ENCODE peak calls at places on chromosomes 5 and 9, in seven cellular contexts. One of them, this sample, is unnamed.

GRCh38 chr9:77498891-77499290 is 149.2 kb downstream of the GNA14 start:
- DNase-seq in SK-N-SH: no peak
- DNase-seq in neural progenitor cell: no peak
- DNase-seq in A549: no peak
- DNase-seq in PC-3: no peak
- DNase-seq in H1: no peak
- DNase-seq in MM.1S: no peak
- DNase-seq in this sample: no peak

GRCh38 chr5:107455111-107455544 is 215.6 kb downstream of the EFNA5 start:
- DNase-seq in SK-N-SH: no peak
- DNase-seq in A549: no peak
- DNase-seq in MM.1S: no peak
- DNase-seq in PC-3: peak; percentile 51
- DNase-seq in neural progenitor cell: peak; percentile 29
- DNase-seq in H1: no peak
- DNase-seq in this sample: no peak

GRCh38 chr9:16161469-16161868 is 608.6 kb downstream of the CCDC171 start:
- DNase-seq in A549: no peak
- DNase-seq in SK-N-SH: no peak
- DNase-seq in H1: no peak
- DNase-seq in PC-3: no peak
- DNase-seq in neural progenitor cell: no peak
- DNase-seq in MM.1S: no peak
- DNase-seq in this sample: no peak

GRCh38 chr5:157665467-157666085 is 5.8 kb upstream of the C5orf52 start:
- DNase-seq in neural progenitor cell: no peak
- DNase-seq in PC-3: peak; percentile 98
- DNase-seq in SK-N-SH: no peak
- DNase-seq in H1: no peak
- DNase-seq in MM.1S: no peak
- DNase-seq in A549: peak; percentile 62
- DNase-seq in this sample: no peak

GRCh38 chr5:144017119-144017518 is 153.3 kb downstream of the YIPF5 start:
- DNase-seq in H1: no peak
- DNase-seq in MM.1S: no peak
- DNase-seq in PC-3: no peak
- DNase-seq in A549: no peak
- DNase-seq in neural progenitor cell: no peak
- DNase-seq in SK-N-SH: peak; percentile 44
- DNase-seq in this sample: no peak

GRCh38 chr5:73994963-73995362 is 369.0 kb downstream of the ARHGEF28 start:
- DNase-seq in A549: no peak
- DNase-seq in PC-3: peak; percentile 64
- DNase-seq in SK-N-SH: no peak
- DNase-seq in H1: no peak
- DNase-seq in MM.1S: no peak
- DNase-seq in neural progenitor cell: no peak
- DNase-seq in this sample: no peak

GRCh38 chr9:126919193-126919592 is 4.6 kb downstream of the RALGPS1 start:
- DNase-seq in neural progenitor cell: no peak
- DNase-seq in SK-N-SH: no peak
- DNase-seq in A549: no peak
- DNase-seq in H1: no peak
- DNase-seq in MM.1S: no peak
- DNase-seq in PC-3: no peak
- DNase-seq in this sample: no peak

GRCh38 chr5:68378204-68378830 is 162.8 kb downstream of the PIK3R1 start:
- DNase-seq in MM.1S: no peak
- DNase-seq in PC-3: no peak
- DNase-seq in A549: no peak
- DNase-seq in H1: no peak
- DNase-seq in SK-N-SH: no peak
- DNase-seq in neural progenitor cell: no peak
- DNase-seq in this sample: no peak

GRCh38 chr9:92647671-92648446 is 22.1 kb downstream of the IPPK start:
- DNase-seq in PC-3: no peak
- DNase-seq in H1: no peak
- DNase-seq in SK-N-SH: no peak
- DNase-seq in neural progenitor cell: no peak
- DNase-seq in MM.1S: no peak
- DNase-seq in A549: no peak
- DNase-seq in this sample: peak; percentile 8

GRCh38 chr5:86625148-86625547 is 7.4 kb downstream of the COX7C start:
- DNase-seq in neural progenitor cell: no peak
- DNase-seq in H1: no peak
- DNase-seq in PC-3: no peak
- DNase-seq in SK-N-SH: no peak
- DNase-seq in MM.1S: no peak
- DNase-seq in A549: no peak
- DNase-seq in this sample: no peak

GRCh38 chr5:103110403-103110802 is 9.5 kb downstream of the GIN1 start:
- DNase-seq in SK-N-SH: no peak
- DNase-seq in H1: no peak
- DNase-seq in MM.1S: no peak
- DNase-seq in A549: no peak
- DNase-seq in neural progenitor cell: no peak
- DNase-seq in PC-3: no peak
- DNase-seq in this sample: no peak

GRCh38 chr5:65955746-65956145 is 29.4 kb downstream of the ERBIN start:
- DNase-seq in PC-3: no peak
- DNase-seq in H1: no peak
- DNase-seq in SK-N-SH: no peak
- DNase-seq in A549: no peak
- DNase-seq in neural progenitor cell: no peak
- DNase-seq in MM.1S: no peak
- DNase-seq in this sample: no peak

GRCh38 chr5:122403965-122404364 is 91.9 kb downstream of the SNCAIP start:
- DNase-seq in SK-N-SH: no peak
- DNase-seq in PC-3: no peak
- DNase-seq in MM.1S: no peak
- DNase-seq in neural progenitor cell: no peak
- DNase-seq in H1: no peak
- DNase-seq in A549: no peak
- DNase-seq in this sample: no peak

GRCh38 chr5:141478321-141478945 is 2.7 kb downstream of the PCDHGC3 start:
- DNase-seq in neural progenitor cell: no peak
- DNase-seq in PC-3: no peak
- DNase-seq in SK-N-SH: no peak
- DNase-seq in A549: no peak
- DNase-seq in H1: peak; percentile 54
- DNase-seq in MM.1S: no peak
- DNase-seq in this sample: peak; percentile 89

GRCh38 chr5:109836280-109836679 is 146.6 kb downstream of the MAN2A1 start:
- DNase-seq in PC-3: no peak
- DNase-seq in H1: no peak
- DNase-seq in neural progenitor cell: peak; percentile 67
- DNase-seq in SK-N-SH: no peak
- DNase-seq in A549: no peak
- DNase-seq in MM.1S: no peak
- DNase-seq in this sample: peak; percentile 44
- H3K4me2 ChIP-seq in PC-3: no peak overlapping the region
- H3K4me2 ChIP-seq in H1: no peak overlapping the region
- H3K4me2 ChIP-seq in neural progenitor cell: peak overlapping the region; percentile 11
- H3K4me2 ChIP-seq in SK-N-SH: no peak overlapping the region
- H3K4me2 ChIP-seq in A549: no peak overlapping the region
- H3K4me2 ChIP-seq in MM.1S: no peak overlapping the region
- H3K4me2 ChIP-seq in this sample: no peak overlapping the region

GRCh38 chr5:154849261-154849660 is 1.1 kb downstream of the FAXDC2 start:
- DNase-seq in neural progenitor cell: no peak
- DNase-seq in H1: no peak
- DNase-seq in MM.1S: no peak
- DNase-seq in A549: no peak
- DNase-seq in PC-3: no peak
- DNase-seq in SK-N-SH: no peak
- DNase-seq in this sample: no peak
- H3K4me2 ChIP-seq in neural progenitor cell: peak overlapping the region; percentile 79
- H3K4me2 ChIP-seq in H1: peak overlapping the region; percentile 90
- H3K4me2 ChIP-seq in MM.1S: no peak overlapping the region
- H3K4me2 ChIP-seq in A549: no peak overlapping the region
- H3K4me2 ChIP-seq in PC-3: no peak overlapping the region
- H3K4me2 ChIP-seq in SK-N-SH: peak overlapping the region; percentile 73
- H3K4me2 ChIP-seq in this sample: no peak overlapping the region

GRCh38 chr5:150161242-150162141 is 5.1 kb upstream of the CDX1 start:
- DNase-seq in SK-N-SH: peak; percentile 89
- DNase-seq in PC-3: peak; percentile 97
- DNase-seq in neural progenitor cell: peak; percentile 87
- DNase-seq in MM.1S: peak; percentile 72
- DNase-seq in H1: no peak
- DNase-seq in A549: peak; percentile 82
- DNase-seq in this sample: peak; percentile 90

GRCh38 chr5:150158170-150158949 is 2.7 kb upstream of the PDGFRB start:
- DNase-seq in MM.1S: no peak
- DNase-seq in H1: no peak
- DNase-seq in SK-N-SH: peak; percentile 90
- DNase-seq in neural progenitor cell: no peak
- DNase-seq in PC-3: no peak
- DNase-seq in A549: no peak
- DNase-seq in this sample: no peak

GRCh38 chr5:150162142-150162513 is 4.5 kb upstream of the CDX1 start:
- DNase-seq in PC-3: no peak
- DNase-seq in MM.1S: no peak
- DNase-seq in SK-N-SH: no peak
- DNase-seq in A549: no peak
- DNase-seq in neural progenitor cell: no peak
- DNase-seq in H1: no peak
- DNase-seq in this sample: no peak

GRCh38 chr5:150159741-150160179 is 4.1 kb upstream of the PDGFRB start:
- DNase-seq in H1: no peak
- DNase-seq in PC-3: no peak
- DNase-seq in SK-N-SH: peak; percentile 74
- DNase-seq in MM.1S: no peak
- DNase-seq in neural progenitor cell: no peak
- DNase-seq in A549: no peak
- DNase-seq in this sample: no peak

DNA sequence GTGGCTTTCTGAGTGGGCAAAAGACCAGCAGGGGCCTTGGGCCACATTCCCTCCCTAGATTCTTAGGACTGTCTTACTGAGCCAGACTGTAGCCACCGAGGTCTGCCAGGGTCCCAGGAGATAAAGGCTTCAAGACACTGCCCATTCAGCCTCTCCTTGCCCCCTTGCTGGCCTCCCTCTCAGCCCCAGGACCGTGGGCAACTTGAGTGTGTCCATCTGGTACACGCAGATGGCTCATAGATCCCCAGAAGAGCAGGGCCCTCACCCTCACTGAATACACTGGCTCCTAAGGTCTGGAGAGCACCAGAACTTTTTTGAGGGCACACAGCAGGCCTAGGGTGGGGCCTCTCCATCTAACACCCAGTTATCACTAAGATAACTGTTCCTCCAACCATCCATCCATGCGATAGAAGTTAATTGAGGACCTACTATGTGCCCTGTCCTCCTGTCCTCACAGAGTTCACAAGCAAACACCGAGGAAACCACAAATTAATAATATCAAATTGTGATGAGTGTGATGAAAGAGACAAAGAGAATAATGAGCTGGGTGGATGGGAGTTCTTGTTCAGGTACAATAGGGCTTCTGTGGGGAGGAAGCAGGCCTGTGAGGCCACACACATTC is 4.9 kb upstream of the PDGFRB start:
- DNase-seq in H1: no peak
- DNase-seq in PC-3: no peak
- DNase-seq in SK-N-SH: no peak
- DNase-seq in neural progenitor cell: no peak
- DNase-seq in MM.1S: no peak
- DNase-seq in A549: no peak
- DNase-seq in this sample: no peak
- H3K4me2 ChIP-seq in H1: no peak overlapping the region
- H3K4me2 ChIP-seq in PC-3: no peak overlapping the region
- H3K4me2 ChIP-seq in SK-N-SH: no peak overlapping the region
- H3K4me2 ChIP-seq in neural progenitor cell: no peak overlapping the region
- H3K4me2 ChIP-seq in MM.1S: no peak overlapping the region
- H3K4me2 ChIP-seq in A549: no peak overlapping the region
- H3K4me2 ChIP-seq in this sample: no peak overlapping the region

DNA sequence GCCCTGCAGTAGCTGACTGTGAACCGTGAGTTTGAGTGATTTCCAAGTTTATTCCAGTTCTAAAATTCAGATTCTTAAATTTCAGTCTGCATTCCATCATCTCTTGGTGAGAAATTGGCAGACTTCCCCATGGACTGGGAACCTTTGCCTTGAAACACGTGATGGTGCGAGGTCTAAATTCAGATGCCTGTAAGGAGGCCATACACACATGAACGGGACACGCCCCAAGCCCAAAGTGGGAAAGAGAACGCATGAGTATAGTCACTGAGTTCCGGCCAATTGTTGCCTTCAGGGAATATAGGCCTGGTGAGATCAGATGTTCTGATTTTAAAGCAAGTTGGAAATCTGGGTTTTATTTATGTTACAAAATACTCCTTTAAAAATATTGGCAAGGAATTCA is 1084.4 kb upstream of the WWC1 start:
- DNase-seq in SK-N-SH: no peak
- DNase-seq in neural progenitor cell: no peak
- DNase-seq in A549: no peak
- DNase-seq in MM.1S: no peak
- DNase-seq in H1: no peak
- DNase-seq in PC-3: no peak
- DNase-seq in this sample: no peak
- H3K4me2 ChIP-seq in SK-N-SH: no peak overlapping the region
- H3K4me2 ChIP-seq in neural progenitor cell: no peak overlapping the region
- H3K4me2 ChIP-seq in A549: no peak overlapping the region
- H3K4me2 ChIP-seq in MM.1S: no peak overlapping the region
- H3K4me2 ChIP-seq in H1: no peak overlapping the region
- H3K4me2 ChIP-seq in PC-3: no peak overlapping the region
- H3K4me2 ChIP-seq in this sample: no peak overlapping the region

GRCh38 chr9:14346826-14347407 is 33.0 kb upstream of the NFIB start:
- DNase-seq in SK-N-SH: peak; percentile 20
- DNase-seq in A549: no peak
- DNase-seq in MM.1S: no peak
- DNase-seq in neural progenitor cell: peak; percentile 52
- DNase-seq in H1: no peak
- DNase-seq in PC-3: no peak
- DNase-seq in this sample: no peak
- H3K4me2 ChIP-seq in SK-N-SH: no peak overlapping the region
- H3K4me2 ChIP-seq in A549: peak overlapping the region; percentile 80
- H3K4me2 ChIP-seq in MM.1S: no peak overlapping the region
- H3K4me2 ChIP-seq in neural progenitor cell: peak overlapping the region; percentile 76
- H3K4me2 ChIP-seq in H1: peak overlapping the region; percentile 95
- H3K4me2 ChIP-seq in PC-3: peak overlapping the region; percentile 84
- H3K4me2 ChIP-seq in this sample: peak overlapping the region; percentile 53

This sample was measured in H9.